ENCODE peak calls at places on chromosomes 3 and 15, in nine cellular contexts. F is IMR-90, A is heart left ventricle, Z is esophagus squamous epithelium, Q is stomach, P is transverse colon, C is suprapubic skin, X is spleen, K is ovary. R is an unnamed sample.

GRCh38 chr3:57127849-57128566 is 37.1 kb downstream of the IL17RD start:
- DNase-seq in F (no peak), A (no peak), Z (no peak), Q (no peak), P (no peak), C (no peak), X (no peak), K (no peak), R (no peak)

GRCh38 chr3:139020036-139020867 is 474 bp downstream of the PRR23B start:
- DNase-seq in F (no peak), A (no peak), Z (no peak), Q (no peak), P (no peak), C (no peak), X (no peak), K (no peak), R (no peak)

GRCh38 chr3:99640214-99640851 is 1.9 kb downstream of the COL8A1 start:
- DNase-seq in F (peak; percentile 69), A (no peak), Z (no peak), Q (no peak), P (no peak), C (no peak), X (no peak), K (no peak), R (no peak)

GRCh38 chr15:94234300-94234699 is 2.9 kb downstream of the MCTP2 start:
- DNase-seq in F (no peak), A (no peak), Z (no peak), Q (no peak), P (no peak), C (no peak), X (no peak), K (no peak), R (no peak)

GRCh38 chr15:38059665-38060064 is 125.2 kb downstream of the TMCO5A start:
- DNase-seq in F (peak; percentile 85), A (no peak), Z (no peak), Q (no peak), P (no peak), C (no peak), X (no peak), K (no peak), R (no peak)

GRCh38 chr15:55588070-55588817 is at the start of gene PYGO1:
- DNase-seq in F (peak; percentile 62), A (peak; percentile 43), Z (no peak), Q (peak; percentile 48), P (peak; percentile 19), C (peak; percentile 85), X (peak; percentile 80), K (peak; percentile 65), R (no peak)

GRCh38 chr3:186996356-186996755 is 66.0 kb downstream of the ST6GAL1 start:
- DNase-seq in F (no peak), A (no peak), Z (no peak), Q (no peak), P (peak; percentile 54), C (no peak), X (no peak), K (no peak), R (no peak)

GRCh38 chr15:64351265-64351664 is 4.7 kb downstream of the CSNK1G1 start:
- DNase-seq in F (peak; percentile 29), A (no peak), Z (no peak), Q (no peak), P (no peak), C (no peak), X (no peak), K (no peak), R (no peak)

GRCh38 chr15:28022181-28022580 is 76.9 kb downstream of the OCA2 start:
- DNase-seq in F (no peak), A (no peak), Z (no peak), Q (no peak), P (no peak), C (no peak), X (no peak), K (no peak), R (peak; percentile 72)

GRCh38 chr3:70298385-70298784 is 14.1 kb downstream of the MDFIC2 start:
- DNase-seq in F (peak; percentile 1), A (no peak), Z (no peak), Q (no peak), P (no peak), C (no peak), X (no peak), K (no peak), R (no peak)

GRCh38 chr3:180316321-180316720 is 279.6 kb upstream of the PEX5L start:
- DNase-seq in F (no peak), A (no peak), Z (no peak), Q (no peak), P (no peak), C (no peak), X (no peak), K (no peak), R (no peak)

GRCh38 chr3:180321534-180321933 is 280.4 kb upstream of the TTC14 start:
- DNase-seq in F (no peak), A (no peak), Z (no peak), Q (no peak), P (no peak), C (no peak), X (no peak), K (no peak), R (no peak)

GRCh38 chr3:180320631-180321030 is 281.3 kb upstream of the TTC14 start:
- DNase-seq in F (no peak), A (no peak), Z (no peak), Q (no peak), P (no peak), C (no peak), X (no peak), K (no peak), R (no peak)

GRCh38 chr3:180322829-180323228 is 279.1 kb upstream of the TTC14 start:
- DNase-seq in F (no peak), A (no peak), Z (no peak), Q (no peak), P (no peak), C (no peak), X (peak; percentile 60), K (no peak), R (no peak)

GRCh38 chr3:180319461-180319860 is 282.5 kb upstream of the TTC14 start:
- DNase-seq in F (peak; percentile 40), A (no peak), Z (no peak), Q (no peak), P (no peak), C (no peak), X (no peak), K (no peak), R (no peak)
- TF ChIP-seq POLR2A in F (no peak), A (no peak), Z (no peak), Q (no peak), P (no peak), C (no peak), X (no peak), K (no peak), R (no peak)

GRCh38 chr3:149765762-149766334 is 13.6 kb upstream of the COMMD2 start:
- DNase-seq in F (peak; percentile 67), A (no peak), Z (no peak), Q (no peak), P (no peak), C (no peak), X (no peak), K (no peak), R (no peak)
- H3K27ac ChIP-seq in F (no peak overlapping the region), A (no peak overlapping the region), Z (no peak overlapping the region), Q (no peak overlapping the region), P (no peak overlapping the region), C (no peak overlapping the region), X (no peak overlapping the region), K (no peak overlapping the region), R (no peak overlapping the region)

GRCh38 chr3:192883512-192883911 is 34.1 kb downstream of the MB21D2 start:
- DNase-seq in F (peak; percentile 59), A (no peak), Z (no peak), Q (no peak), P (no peak), C (no peak), X (no peak), K (no peak), R (no peak)

GRCh38 chr3:192885374-192885773 is 32.3 kb downstream of the MB21D2 start:
- DNase-seq in F (no peak), A (no peak), Z (no peak), Q (no peak), P (no peak), C (no peak), X (no peak), K (no peak), R (no peak)

GRCh38 chr3:192887047-192887446 is 30.6 kb downstream of the MB21D2 start:
- DNase-seq in F (peak; percentile 52), A (no peak), Z (no peak), Q (no peak), P (no peak), C (no peak), X (no peak), K (no peak), R (no peak)

GRCh38 chr3:192887701-192888100 is 30.0 kb downstream of the MB21D2 start:
- DNase-seq in F (no peak), A (no peak), Z (no peak), Q (no peak), P (no peak), C (no peak), X (no peak), K (no peak), R (no peak)

DNA sequence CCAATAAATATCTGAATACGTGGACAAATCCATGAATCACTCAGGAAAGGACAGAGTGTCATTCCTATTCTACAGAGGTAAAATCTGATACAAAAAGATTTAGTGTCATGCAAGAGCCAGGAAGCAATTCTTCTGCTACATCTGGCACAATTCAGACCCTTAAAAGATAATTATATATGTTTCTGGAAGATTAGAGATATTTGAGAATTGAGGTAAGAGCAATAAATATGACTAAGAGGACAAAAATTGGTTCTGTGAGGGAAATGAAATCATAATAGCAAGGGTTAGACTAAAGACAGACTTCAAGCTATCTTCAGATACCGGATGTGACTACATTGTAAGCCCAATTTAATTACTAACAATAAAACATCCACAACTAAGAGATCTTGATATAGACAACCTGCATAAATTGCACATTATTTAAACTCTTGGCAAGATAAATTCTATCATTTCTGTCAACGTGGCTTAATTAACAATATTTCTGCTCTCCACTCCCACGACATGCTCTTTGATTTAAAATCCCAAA is 32.8 kb downstream of the MB21D2 start:
- DNase-seq in F (peak; percentile 72), A (no peak), Z (no peak), Q (no peak), P (no peak), C (no peak), X (no peak), K (no peak), R (no peak)
- H3K4me1 ChIP-seq in F (peaks cover 26% of the 10 kb centered on the region), A (peaks cover 13% of the 10 kb centered on the region), Z (peaks cover 6% of the 10 kb centered on the region), Q (peaks cover 21% of the 10 kb centered on the region), P (peaks cover 20% of the 10 kb centered on the region), C (peaks cover 12% of the 10 kb centered on the region), X (peaks cover 8% of the 10 kb centered on the region), K (peaks cover 5% of the 10 kb centered on the region), R (peaks cover 12% of the 10 kb centered on the region)

DNA sequence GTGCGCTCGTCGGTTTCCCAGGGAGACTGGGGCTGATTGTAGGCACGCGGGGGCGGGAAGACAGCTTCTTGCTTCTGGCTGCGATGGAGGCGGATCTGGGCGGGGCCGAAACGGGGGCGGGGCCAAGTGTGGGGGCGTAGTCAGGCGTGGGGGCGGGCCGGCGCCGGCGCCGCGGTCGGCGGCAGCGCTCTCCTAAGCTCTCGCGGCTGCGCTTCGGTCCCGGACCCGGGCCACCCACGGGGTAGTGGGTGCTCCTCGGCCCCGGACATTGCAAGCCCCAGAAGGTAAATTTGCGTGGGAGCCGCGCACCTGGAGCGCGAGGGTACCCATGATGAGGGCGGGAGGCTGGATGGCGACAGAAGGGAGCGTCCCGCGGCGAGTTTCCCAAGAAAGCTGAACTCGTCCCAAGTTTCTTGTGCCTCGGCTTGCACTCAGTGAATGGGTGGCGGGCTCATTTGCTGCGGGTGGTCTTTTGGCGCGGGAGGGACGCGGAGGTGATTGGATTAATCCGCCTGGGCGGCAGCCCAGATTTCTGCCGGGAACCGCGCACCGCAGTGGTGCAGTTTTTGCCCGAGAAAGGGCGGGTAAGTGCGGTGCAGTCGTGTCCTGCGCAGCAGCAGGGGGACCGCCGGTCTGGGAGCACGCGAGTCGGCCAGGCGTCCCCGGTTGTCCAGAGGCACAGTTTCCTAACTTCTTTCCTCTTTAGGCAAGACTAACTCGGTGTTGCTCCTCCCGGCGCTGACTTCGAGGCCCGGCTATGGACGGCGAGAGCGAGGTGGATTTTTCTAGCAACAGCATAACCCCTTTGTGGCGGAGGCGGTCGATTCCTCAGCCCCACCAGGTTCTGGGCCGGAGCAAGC is at the start of gene ARHGEF26:
- DNase-seq in F (peak; percentile 56), A (peak; percentile 85), Z (no peak), Q (peak; percentile 89), P (peak; percentile 91), C (peak; percentile 94), X (peak; percentile 90), K (peak; percentile 90), R (no peak)
- TF ChIP-seq POLR2A in F (no peak), A (no peak), Z (peak; percentile 45), Q (no peak), P (peak; percentile 56), C (no peak), X (no peak), K (peak; percentile 29), R (no peak)